ENCODE peak calls at places on chromosomes 6 and 20, in eight cellular contexts. E, S, H, I, B, F, O and M are unnamed samples. For H3K36me3, the result is how much of the 10 kb centered on the place peaks cover.

GRCh38 chr6:73032586-73032985 is 192.7 kb downstream of the KHDC1L start:
- DNase-seq in E (peak), S (no peak), H (no peak), I (no peak), B (no peak), F (no peak), O (no peak), M (peak)

GRCh38 chr20:34179636-34180360 is 61.4 kb upstream of the ASIP start:
- DNase-seq in E (no peak), S (peak), H (no peak), I (no peak), B (no peak), F (no peak), O (no peak), M (no peak)

GRCh38 chr20:49275634-49276033 is 2.2 kb downstream of the ZNFX1 start:
- DNase-seq in E (peak), S (no peak), H (no peak), I (no peak), B (no peak), F (no peak), O (no peak), M (peak)

GRCh38 chr6:124131779-124132178 is 328.1 kb downstream of the NKAIN2 start:
- DNase-seq in E (no peak), S (no peak), H (no peak), I (no peak), B (no peak), F (no peak), O (no peak), M (no peak)

GRCh38 chr6:56771189-56771588 is 128.5 kb upstream of the DST start:
- DNase-seq in E (no peak), S (no peak), H (no peak), I (no peak), B (no peak), F (no peak), O (no peak), M (no peak)

GRCh38 chr6:157774153-157775135 is 48.6 kb upstream of the SNX9 start:
- DNase-seq in E (no peak), S (no peak), H (no peak), I (no peak), B (no peak), F (no peak), O (no peak), M (no peak)

GRCh38 chr6:34025112-34025807 is 120.6 kb downstream of the GRM4 start:
- DNase-seq in E (no peak), S (no peak), H (no peak), I (no peak), B (no peak), F (no peak), O (no peak), M (no peak)

GRCh38 chr20:21719592-21720214 is 14.2 kb downstream of the PAX1 start:
- DNase-seq in E (peak), S (peak), H (no peak), I (no peak), B (no peak), F (no peak), O (peak), M (peak)

GRCh38 chr6:153231048-153231635 is 100.1 kb upstream of the RGS17 start:
- DNase-seq in E (peak), S (peak), H (peak), I (peak), B (peak), F (peak), O (peak), M (peak)

GRCh38 chr6:115914098-115914497 is 146.6 kb downstream of the FRK start:
- DNase-seq in E (no peak), S (no peak), H (no peak), I (no peak), B (no peak), F (no peak), O (no peak), M (no peak)

GRCh38 chr20:40532103-40532502 is 156.9 kb downstream of the MAFB start:
- DNase-seq in E (no peak), S (no peak), H (no peak), I (no peak), B (no peak), F (no peak), O (no peak), M (no peak)

GRCh38 chr6:4372866-4373265 is 237.5 kb upstream of the ECI2 start:
- DNase-seq in E (no peak), S (no peak), H (no peak), I (no peak), B (no peak), F (no peak), O (no peak), M (no peak)

GRCh38 chr20:48186915-48187314 is 401.6 kb upstream of the SULF2 start:
- DNase-seq in E (peak), S (no peak), H (no peak), I (no peak), B (no peak), F (no peak), O (no peak), M (no peak)

GRCh38 chr20:57748601-57749130 is 38.9 kb upstream of the PMEPA1 start:
- DNase-seq in E (peak), S (peak), H (peak), I (no peak), B (peak), F (peak), O (peak), M (peak)
- TF ChIP-seq CTCF in E (no peak), S (no peak), H (no peak), I (no peak), B (no peak), F (no peak), O (no peak), M (peak)

GRCh38 chr20:63325021-63325471 is 32.1 kb downstream of the COL20A1 start:
- DNase-seq in E (no peak), S (no peak), H (no peak), I (no peak), B (no peak), F (no peak), O (no peak), M (no peak)
- H3K36me3 ChIP-seq in E (under half), S (under half), H (under half), I (under half), B (under half), F (under half), O (under half), M (under half)

DNA sequence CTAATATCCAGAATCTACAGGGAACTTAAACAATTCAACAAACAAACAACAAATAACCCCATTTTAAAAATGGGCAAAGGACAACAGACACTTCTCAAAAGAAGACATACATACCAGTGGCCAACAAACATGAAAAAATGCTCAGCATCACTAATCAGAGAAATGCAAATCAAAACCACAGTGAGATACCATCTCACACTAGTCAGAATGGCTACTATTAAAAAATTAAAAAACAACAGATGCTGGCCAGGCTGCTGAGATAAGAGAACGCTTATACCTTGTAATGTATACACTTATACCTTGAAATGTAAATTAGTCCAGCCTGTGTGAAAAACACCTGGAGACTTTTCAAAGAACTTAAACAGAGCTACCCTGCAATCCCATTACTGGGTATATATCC is 166.8 kb downstream of the IBTK start:
- DNase-seq in E (peak), S (no peak), H (no peak), I (no peak), B (no peak), F (no peak), O (no peak), M (no peak)
- TF ChIP-seq CTCF in E (no peak), S (no peak), H (no peak), I (no peak), B (no peak), F (no peak), O (no peak), M (no peak)

GRCh38 chr6:43677759-43678158 is 9.8 kb downstream of the MRPS18A start:
- DNase-seq in E (no peak), S (no peak), H (no peak), I (no peak), B (no peak), F (no peak), O (no peak), M (no peak)
- H3K36me3 ChIP-seq in E (under half), S (under half), H (under half), I (under half), B (under half), F (under half), O (half or more), M (under half)

GRCh38 chr6:147742445-147742844 is 234.0 kb downstream of the SAMD5 start:
- DNase-seq in E (no peak), S (no peak), H (no peak), I (no peak), B (no peak), F (no peak), O (no peak), M (no peak)
- TF ChIP-seq CTCF in E (no peak), S (no peak), H (no peak), I (no peak), B (no peak), F (no peak), O (no peak), M (no peak)

GRCh38 chr6:107877968-107878367 is 53.9 kb upstream of the SCML4 start:
- DNase-seq in E (no peak), S (no peak), H (no peak), I (no peak), B (no peak), F (no peak), O (no peak), M (no peak)

GRCh38 chr6:107879912-107880311 is 55.8 kb upstream of the SCML4 start:
- DNase-seq in E (no peak), S (no peak), H (no peak), I (no peak), B (no peak), F (no peak), O (no peak), M (no peak)
- H3K36me3 ChIP-seq in E (under half), S (under half), H (under half), I (under half), B (under half), F (under half), O (under half), M (under half)

DNA sequence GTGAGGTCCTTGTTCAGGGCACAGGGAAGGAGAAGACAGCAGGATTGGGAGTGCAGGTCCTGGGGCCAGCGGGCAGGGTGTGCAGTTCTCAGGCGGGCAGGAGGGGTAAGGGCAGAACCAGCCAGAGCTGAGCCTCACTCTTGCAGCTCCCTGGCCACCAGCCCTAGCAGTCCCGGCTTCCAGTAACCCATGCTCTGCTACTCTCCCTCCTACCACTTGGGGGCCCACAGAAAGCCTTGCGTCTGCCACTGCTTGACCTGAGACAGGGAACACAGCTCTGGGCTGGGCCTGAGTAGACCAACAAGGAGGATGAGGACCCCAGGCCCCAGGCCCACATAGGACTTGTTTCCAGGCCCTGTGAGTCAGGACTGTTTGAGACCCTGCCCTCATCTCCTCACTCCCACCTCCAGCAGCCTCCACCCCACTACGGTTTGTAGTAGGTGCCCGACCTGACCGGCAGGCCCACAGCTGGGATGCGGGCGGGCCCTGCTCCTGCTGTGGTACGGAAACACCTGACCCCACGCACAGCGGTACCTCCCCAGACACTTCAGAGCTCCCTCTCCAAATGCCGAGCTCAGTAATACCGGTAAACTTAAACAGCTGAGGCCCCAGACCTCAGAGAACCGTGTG is 39.2 kb downstream of the KCNK5 start:
- DNase-seq in E (no peak), S (peak), H (peak), I (peak), B (peak), F (no peak), O (peak), M (no peak)
- TF ChIP-seq CTCF in E (no peak), S (peak), H (peak), I (no peak), B (no peak), F (no peak), O (peak), M (peak)

GRCh38 chr20:14432597-14432996 is 95.2 kb upstream of the FLRT3 start:
- DNase-seq in E (no peak), S (no peak), H (no peak), I (no peak), B (no peak), F (no peak), O (no peak), M (no peak)

GRCh38 chr20:14434379-14435136 is 97.1 kb upstream of the FLRT3 start:
- DNase-seq in E (no peak), S (no peak), H (no peak), I (no peak), B (no peak), F (no peak), O (no peak), M (peak)

DNA sequence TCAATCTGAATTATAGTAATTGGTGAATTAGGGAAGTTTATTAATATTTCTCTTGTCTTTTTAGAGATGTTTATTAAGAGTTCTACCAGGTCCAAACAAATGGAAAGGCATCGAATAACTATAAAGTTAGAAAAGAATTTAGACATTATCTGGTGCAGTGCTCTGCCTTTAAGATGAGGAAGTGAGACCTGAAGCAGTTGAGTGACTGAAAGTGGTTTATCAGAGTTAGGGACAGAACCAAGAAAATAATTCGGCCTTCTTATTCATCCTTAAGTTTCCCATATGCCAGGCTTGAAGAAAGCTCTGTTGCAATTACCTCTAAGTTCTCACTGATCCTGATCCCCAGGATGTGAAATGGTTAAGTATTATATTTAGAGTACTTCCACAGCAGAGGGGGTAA is 94.2 kb upstream of the FLRT3 start:
- DNase-seq in E (no peak), S (no peak), H (no peak), I (no peak), B (no peak), F (no peak), O (no peak), M (no peak)
- H3K36me3 ChIP-seq in E (under half), S (under half), H (under half), I (under half), B (under half), F (under half), O (under half), M (under half)

GRCh38 chr6:110518281-110518623 is 41.8 kb upstream of the SLC22A16 start:
- DNase-seq in E (no peak), S (no peak), H (no peak), I (no peak), B (no peak), F (no peak), O (no peak), M (no peak)
- TF ChIP-seq CTCF in E (peak), S (peak), H (peak), I (no peak), B (no peak), F (no peak), O (no peak), M (peak)